ENCODE peak calls at places on chromosomes 4 and X, in eight cellular contexts. L, O, E, S, Q, A, B and J are unnamed samples. For H3K4me1, the result is how much of the 10 kb centered on the place peaks cover.

GRCh38 chr4:184383497-184384055 is 90.8 kb downstream of the IRF2 start:
- ATAC-seq in L (no peak), O (peak), E (no peak), S (peak), Q (peak), A (peak), B (peak), J (peak)

GRCh38 chr4:33133723-33134122 is 2413.6 kb downstream of the PCDH7 start:
- ATAC-seq in L (no peak), O (no peak), E (no peak), S (no peak), Q (no peak), A (no peak), B (no peak), J (no peak)

GRCh38 chr4:156559346-156559745 is 412.3 kb downstream of the PDGFC start:
- ATAC-seq in L (no peak), O (no peak), E (no peak), S (no peak), Q (no peak), A (no peak), B (no peak), J (no peak)

GRCh38 chrX:41304178-41304577 is 29.8 kb upstream of the DDX3X start:
- ATAC-seq in L (no peak), O (no peak), E (no peak), S (no peak), Q (no peak), A (no peak), B (no peak), J (no peak)

GRCh38 chrX:22110729-22111494 is 78.8 kb downstream of the PHEX start:
- ATAC-seq in L (no peak), O (peak), E (peak), S (no peak), Q (no peak), A (peak), B (no peak), J (no peak)

GRCh38 chr4:10734697-10735096 is 50.1 kb upstream of the CLNK start:
- ATAC-seq in L (no peak), O (peak), E (no peak), S (no peak), Q (no peak), A (peak), B (no peak), J (no peak)

GRCh38 chrX:109797311-109797975 is 64.4 kb upstream of the ACSL4 start:
- ATAC-seq in L (no peak), O (no peak), E (no peak), S (peak), Q (peak), A (no peak), B (no peak), J (no peak)

GRCh38 chr4:118032691-118033090 is 1.6 kb upstream of the NDST3 start:
- ATAC-seq in L (no peak), O (no peak), E (no peak), S (peak), Q (no peak), A (no peak), B (no peak), J (no peak)

GRCh38 chrX:17842769-17843525 is 18.2 kb downstream of the RAI2 start:
- ATAC-seq in L (no peak), O (no peak), E (no peak), S (peak), Q (no peak), A (no peak), B (no peak), J (peak)

GRCh38 chrX:31459361-31459760 is 387.5 kb upstream of the FTHL17 start:
- ATAC-seq in L (no peak), O (no peak), E (no peak), S (no peak), Q (no peak), A (no peak), B (no peak), J (no peak)

GRCh38 chr4:26766142-26766541 is 94.5 kb upstream of the STIM2 start:
- ATAC-seq in L (no peak), O (no peak), E (no peak), S (no peak), Q (no peak), A (no peak), B (no peak), J (no peak)

GRCh38 chr4:26020083-26020668 is 106.2 kb downstream of the SMIM20 start:
- ATAC-seq in L (no peak), O (no peak), E (no peak), S (peak), Q (peak), A (no peak), B (no peak), J (no peak)

GRCh38 chr4:171714791-171715454 is 98.3 kb upstream of the GALNTL6 start:
- ATAC-seq in L (no peak), O (no peak), E (no peak), S (no peak), Q (no peak), A (no peak), B (no peak), J (peak)

GRCh38 chr4:4502694-4503311 is 39.0 kb downstream of the STX18 start:
- ATAC-seq in L (peak), O (no peak), E (peak), S (no peak), Q (peak), A (peak), B (no peak), J (no peak)

GRCh38 chrX:31593353-31593752 is 521.5 kb upstream of the FTHL17 start:
- ATAC-seq in L (no peak), O (no peak), E (no peak), S (no peak), Q (no peak), A (no peak), B (no peak), J (no peak)

GRCh38 chrX:77785400-77785745 is 643 bp downstream of the ATRX start:
- ATAC-seq in L (no peak), O (peak), E (peak), S (peak), Q (peak), A (peak), B (peak), J (peak)

GRCh38 chrX:115592997-115593734 is 32.2 kb downstream of the PLS3 start:
- ATAC-seq in L (no peak), O (peak), E (peak), S (peak), Q (no peak), A (peak), B (no peak), J (no peak)

GRCh38 chr4:87270144-87270543 is 49.7 kb upstream of the KLHL8 start:
- ATAC-seq in L (no peak), O (peak), E (peak), S (peak), Q (peak), A (peak), B (peak), J (no peak)

GRCh38 chr4:156805696-156806095 is 165.9 kb downstream of the PDGFC start:
- ATAC-seq in L (no peak), O (no peak), E (no peak), S (peak), Q (no peak), A (no peak), B (no peak), J (no peak)

GRCh38 chr4:66949424-66949823 is 595.9 kb downstream of the CENPC start:
- ATAC-seq in L (no peak), O (no peak), E (no peak), S (no peak), Q (no peak), A (no peak), B (no peak), J (no peak)

GRCh38 chrX:102858826-102859627 is 78.0 kb upstream of the RAB40AL start:
- ATAC-seq in L (no peak), O (no peak), E (no peak), S (no peak), Q (no peak), A (no peak), B (no peak), J (no peak)

GRCh38 chr4:150072906-150073714 is 5.1 kb upstream of the DCLK2 start:
- ATAC-seq in L (no peak), O (no peak), E (no peak), S (no peak), Q (peak), A (peak), B (no peak), J (peak)

GRCh38 chr4:37734989-37735388 is 48.8 kb upstream of the RELL1 start:
- ATAC-seq in L (no peak), O (no peak), E (no peak), S (no peak), Q (no peak), A (no peak), B (no peak), J (no peak)

GRCh38 chr4:124097447-124097846 is 615.1 kb downstream of the ANKRD50 start:
- ATAC-seq in L (no peak), O (no peak), E (no peak), S (no peak), Q (no peak), A (no peak), B (no peak), J (peak)

GRCh38 chr4:16075061-16075460 is 8.8 kb downstream of the PROM1 start:
- ATAC-seq in L (no peak), O (no peak), E (no peak), S (no peak), Q (no peak), A (no peak), B (no peak), J (no peak)

GRCh38 chrX:96889726-96890125 is 6.0 kb downstream of the RPA4 start:
- ATAC-seq in L (no peak), O (no peak), E (no peak), S (no peak), Q (no peak), A (no peak), B (no peak), J (no peak)

GRCh38 chr4:76733380-76733779 is 164.6 kb downstream of the SOWAHB start:
- ATAC-seq in L (no peak), O (no peak), E (peak), S (peak), Q (no peak), A (no peak), B (no peak), J (no peak)

GRCh38 chrX:68945603-68946228 is 116.9 kb downstream of the EFNB1 start:
- ATAC-seq in L (no peak), O (no peak), E (peak), S (peak), Q (peak), A (no peak), B (no peak), J (no peak)

GRCh38 chr4:48830706-48831531 is at the start of gene OCIAD1:
- ATAC-seq in L (peak), O (peak), E (peak), S (peak), Q (peak), A (peak), B (peak), J (peak)

GRCh38 chr4:48841045-48841827 is 10.3 kb downstream of the OCIAD1 start:
- ATAC-seq in L (no peak), O (no peak), E (no peak), S (no peak), Q (no peak), A (no peak), B (no peak), J (no peak)

GRCh38 chr4:48831532-48832015 is 686 bp downstream of the OCIAD1 start:
- ATAC-seq in L (no peak), O (no peak), E (peak), S (no peak), Q (no peak), A (no peak), B (no peak), J (no peak)

GRCh38 chr4:48832571-48832970 is 1.7 kb downstream of the OCIAD1 start:
- ATAC-seq in L (no peak), O (no peak), E (no peak), S (no peak), Q (no peak), A (no peak), B (no peak), J (no peak)

DNA sequence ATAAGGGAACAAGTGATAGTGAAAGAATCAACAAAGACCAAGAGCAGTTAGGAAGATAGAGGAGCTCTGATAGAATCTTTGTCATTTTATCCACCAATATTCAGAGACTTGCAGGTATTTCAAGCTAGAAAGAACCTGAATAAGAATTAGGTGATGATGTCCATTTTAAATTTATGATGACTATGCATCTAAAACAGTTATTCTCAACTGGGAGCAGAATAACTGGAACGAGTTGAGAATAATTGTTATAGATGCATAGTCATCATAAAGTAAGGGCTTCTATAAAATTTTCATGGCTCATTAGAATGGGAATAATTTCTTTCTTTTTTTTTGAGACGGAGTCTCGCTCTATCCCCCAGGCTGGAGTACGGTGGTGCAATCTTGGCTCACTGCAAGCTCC is 5.8 kb downstream of the OCIAD1 start:
- ATAC-seq in L (no peak), O (no peak), E (no peak), S (no peak), Q (no peak), A (no peak), B (no peak), J (no peak)
- H3K27ac ChIP-seq in L (no peak), O (no peak), E (no peak), S (no peak), Q (no peak), A (no peak), B (no peak), J (no peak)

DNA sequence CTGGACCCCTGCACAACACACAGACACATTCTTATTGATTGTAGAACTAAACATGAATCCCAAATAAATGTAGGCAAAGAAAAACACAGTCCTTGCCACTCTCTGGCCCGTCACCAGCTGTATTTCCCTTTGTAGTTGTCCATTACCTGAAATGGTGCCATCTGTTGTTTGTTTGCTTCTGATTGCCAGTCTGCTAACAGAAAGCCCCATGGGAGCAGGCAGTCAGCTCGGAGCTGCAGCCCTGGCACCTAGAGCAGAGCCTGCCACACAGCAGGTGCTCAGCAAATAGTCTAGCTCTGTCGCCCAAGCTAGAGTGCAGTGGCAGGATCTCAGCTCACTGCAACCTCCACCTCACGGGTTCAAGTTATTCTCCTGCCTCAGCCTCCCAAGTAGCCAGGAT is 28.9 kb downstream of the CPLX1 start:
- ATAC-seq in L (no peak), O (no peak), E (no peak), S (no peak), Q (no peak), A (no peak), B (no peak), J (no peak)
- H3K4me1 ChIP-seq in L (under half), O (under half), E (under half), S (under half), Q (under half), A (under half), B (under half), J (under half)

GRCh38 chr4:81404294-81404693 is 67.4 kb downstream of the RASGEF1B start:
- ATAC-seq in L (no peak), O (no peak), E (no peak), S (no peak), Q (peak), A (no peak), B (no peak), J (no peak)
- TF ChIP-seq CTCF in L (no peak), O (no peak), E (no peak), S (no peak), Q (peak), A (no peak), B (peak), J (no peak)

GRCh38 chr4:517806-518070 is 18.7 kb downstream of the PIGG start:
- ATAC-seq in L (no peak), O (no peak), E (no peak), S (no peak), Q (no peak), A (no peak), B (no peak), J (no peak)
- H3K27ac ChIP-seq in L (no peak), O (no peak), E (no peak), S (no peak), Q (no peak), A (no peak), B (no peak), J (no peak)

GRCh38 chrX:136059350-136059749 is 74.1 kb downstream of the SLC9A6 start:
- ATAC-seq in L (no peak), O (no peak), E (no peak), S (no peak), Q (no peak), A (no peak), B (no peak), J (no peak)
- H3K4me1 ChIP-seq in L (under half), O (under half), E (under half), S (under half), Q (under half), A (under half), B (under half), J (under half)